ENCODE peak calls at places on chromosome 11, in four cellular contexts. Y, Q, W and X are unnamed samples.

GRCh38 chr11:125886997-125887372 is 483 bp upstream of the HYLS1 start:
- DNase-seq in Y (peak; percentile 47), Q (no peak), W (no peak), X (peak; percentile 47)

GRCh38 chr11:96082002-96082899 is 158.3 kb upstream of the MTMR2 start:
- DNase-seq in Y (no peak), Q (no peak), W (no peak), X (no peak)

GRCh38 chr11:68036717-68037239 is 2.0 kb upstream of the TCIRG1 start:
- DNase-seq in Y (peak; percentile 64), Q (no peak), W (no peak), X (no peak)

GRCh38 chr11:130121430-130121978 is 38.1 kb upstream of the ST14 start:
- DNase-seq in Y (no peak), Q (no peak), W (peak; percentile 79), X (peak; percentile 52)

GRCh38 chr11:62508336-62509058 is 38.1 kb downstream of the AHNAK start:
- DNase-seq in Y (peak; percentile 75), Q (peak; percentile 88), W (peak; percentile 49), X (peak; percentile 64)

GRCh38 chr11:132872223-132872622 is 660.1 kb downstream of the OPCML start:
- DNase-seq in Y (no peak), Q (no peak), W (no peak), X (no peak)

GRCh38 chr11:24386551-24387404 is 110.1 kb upstream of the LUZP2 start:
- DNase-seq in Y (no peak), Q (peak; percentile 56), W (peak; percentile 69), X (peak; percentile 41)

GRCh38 chr11:27699242-27699925 is 871 bp downstream of the BDNF start:
- DNase-seq in Y (no peak), Q (peak; percentile 47), W (peak; percentile 59), X (peak; percentile 23)

GRCh38 chr11:106281455-106282173 is 204.2 kb downstream of the AASDHPPT start:
- DNase-seq in Y (no peak), Q (no peak), W (peak; percentile 51), X (peak; percentile 99)

GRCh38 chr11:102622258-102622657 is 2.9 kb downstream of the MMP20 start:
- DNase-seq in Y (no peak), Q (no peak), W (no peak), X (no peak)

GRCh38 chr11:16609769-16610168 is 128.7 kb upstream of the C11orf58 start:
- DNase-seq in Y (no peak), Q (no peak), W (no peak), X (no peak)

GRCh38 chr11:108697872-108698473 is 33.1 kb downstream of the DDX10 start:
- DNase-seq in Y (peak; percentile 23), Q (peak; percentile 79), W (peak; percentile 86), X (peak; percentile 79)

GRCh38 chr11:94910779-94911178 is 62.6 kb downstream of the CWC15 start:
- DNase-seq in Y (no peak), Q (no peak), W (peak; percentile 61), X (no peak)

GRCh38 chr11:123519055-123519796 is 89.2 kb downstream of the GRAMD1B start:
- DNase-seq in Y (no peak), Q (no peak), W (no peak), X (peak; percentile 45)

GRCh38 chr11:111540114-111540920 is at the start of gene LAYN:
- DNase-seq in Y (peak; percentile 56), Q (peak; percentile 55), W (no peak), X (no peak)

GRCh38 chr11:34536056-34536455 is 22.5 kb upstream of the ELF5 start:
- DNase-seq in Y (no peak), Q (no peak), W (no peak), X (no peak)

GRCh38 chr11:40713083-40713482 is 746.4 kb downstream of the LRRC4C start:
- DNase-seq in Y (no peak), Q (no peak), W (no peak), X (no peak)

GRCh38 chr11:6862961-6863360 is at the start of gene OR10A2:
- DNase-seq in Y (no peak), Q (peak; percentile 13), W (no peak), X (peak; percentile 10)

GRCh38 chr11:1072821-1073231 is 1.8 kb upstream of the MUC2 start:
- DNase-seq in Y (no peak), Q (no peak), W (no peak), X (no peak)

GRCh38 chr11:115759622-115760527 is 255.7 kb upstream of the CADM1 start:
- DNase-seq in Y (peak; percentile 27), Q (peak; percentile 50), W (peak; percentile 19), X (no peak)

GRCh38 chr11:132312161-132312560 is 941.7 kb downstream of the NTM start:
- DNase-seq in Y (no peak), Q (no peak), W (peak; percentile 34), X (peak; percentile 84)

GRCh38 chr11:93655581-93656255 is 5.8 kb upstream of the CEP295 start:
- DNase-seq in Y (no peak), Q (no peak), W (no peak), X (no peak)

GRCh38 chr11:26028294-26028954 is 303.5 kb upstream of the ANO3 start:
- DNase-seq in Y (no peak), Q (no peak), W (peak; percentile 59), X (peak; percentile 66)

GRCh38 chr11:116963813-116964212 is 126.4 kb upstream of the APOA1 start:
- DNase-seq in Y (no peak), Q (no peak), W (no peak), X (no peak)

GRCh38 chr11:117815262-117815803 is 9.2 kb downstream of the FXYD2 start:
- DNase-seq in Y (no peak), Q (no peak), W (no peak), X (no peak)

GRCh38 chr11:86743223-86744118 is 56.9 kb upstream of the PRSS23 start:
- DNase-seq in Y (peak; percentile 61), Q (peak; percentile 8), W (peak; percentile 97), X (peak; percentile 99)

GRCh38 chr11:94623120-94623735 is 56.1 kb downstream of the PIWIL4 start:
- DNase-seq in Y (no peak), Q (peak; percentile 79), W (peak; percentile 79), X (peak; percentile 89)

GRCh38 chr11:40514124-40514523 is 945.3 kb downstream of the LRRC4C start:
- DNase-seq in Y (no peak), Q (no peak), W (peak; percentile 84), X (peak; percentile 63)

GRCh38 chr11:117479372-117479771 is 151.7 kb downstream of the CEP164 start:
- DNase-seq in Y (no peak), Q (no peak), W (no peak), X (no peak)

GRCh38 chr11:34149274-34149673 is 43.8 kb downstream of the NAT10 start:
- DNase-seq in Y (no peak), Q (no peak), W (no peak), X (no peak)

DNA sequence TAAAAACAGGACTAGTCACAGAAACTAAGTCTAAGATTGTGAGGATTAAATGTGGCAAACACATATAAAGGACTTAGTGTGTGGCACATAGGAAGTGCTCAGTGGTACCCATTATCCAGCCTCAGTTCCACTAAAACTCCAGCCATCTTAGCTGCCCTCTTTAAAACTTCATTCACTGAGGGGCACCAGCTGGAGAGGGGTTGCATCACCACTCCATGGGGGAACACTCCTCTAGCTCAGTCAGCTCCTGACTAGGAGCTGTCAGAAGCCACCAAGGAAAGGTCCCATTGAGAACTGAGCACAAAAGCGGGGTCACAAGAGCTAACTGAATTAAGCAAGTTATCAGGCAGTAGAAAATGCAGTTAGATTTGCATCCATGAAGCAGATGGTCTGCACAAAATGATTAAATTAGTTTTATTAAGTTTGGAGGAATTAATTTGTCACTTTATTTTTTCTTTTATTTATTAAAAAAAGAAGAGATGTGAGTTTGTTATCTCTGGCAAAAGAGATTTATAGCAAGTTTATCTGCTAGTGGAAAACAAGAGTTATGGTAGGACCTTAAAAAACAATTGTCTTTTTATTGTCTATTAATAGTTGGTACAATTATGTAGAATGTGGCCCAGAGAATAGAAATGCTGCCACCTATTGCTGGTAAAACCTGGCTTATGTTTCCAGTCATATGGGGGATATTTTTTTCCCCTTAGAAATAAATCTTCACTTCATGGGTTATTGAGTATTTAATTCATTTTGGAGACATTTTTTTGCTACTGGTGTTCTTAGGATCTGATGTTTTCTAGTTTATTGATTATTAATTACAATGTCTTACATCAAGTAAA is 95.7 kb downstream of the NAV2 start:
- DNase-seq in Y (no peak), Q (no peak), W (no peak), X (no peak)
- TF ChIP-seq CTCF in Y (peak; percentile 14), Q (peak; percentile 26), W (peak; percentile 26), X (no peak)

DNA sequence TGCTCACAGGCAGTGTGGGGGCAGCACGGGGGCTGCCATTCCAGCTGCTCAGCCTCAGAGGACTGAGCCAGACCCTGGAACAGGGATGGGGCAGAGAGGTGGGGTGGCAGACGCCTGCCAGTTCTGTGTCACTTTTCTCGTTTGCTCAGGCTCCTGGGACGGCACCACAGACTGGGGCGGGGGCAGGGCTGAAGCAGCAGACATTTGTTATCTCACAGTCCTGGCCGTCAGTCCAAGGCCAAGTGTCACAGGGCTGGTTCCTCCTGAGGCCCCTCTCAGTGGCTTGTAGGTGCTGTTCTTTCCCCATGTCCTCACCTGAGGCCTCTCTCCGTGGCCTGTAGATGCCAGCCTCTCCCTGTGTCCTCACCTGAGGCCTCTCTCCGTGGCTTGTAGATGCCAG is 24.7 kb downstream of the TPCN2 start:
- DNase-seq in Y (no peak), Q (peak; percentile 34), W (no peak), X (no peak)
- H3K36me3 ChIP-seq in Y (peaks cover 39% of the 10 kb centered on the region), Q (peaks cover 14% of the 10 kb centered on the region), W (peaks cover 9% of the 10 kb centered on the region), X (peaks cover 1% of the 10 kb centered on the region)

GRCh38 chr11:134139303-134139872 is 70.5 kb downstream of the JAM3 start:
- DNase-seq in Y (no peak), Q (peak; percentile 9), W (no peak), X (no peak)

GRCh38 chr11:134140961-134141490 is 72.2 kb downstream of the JAM3 start:
- DNase-seq in Y (no peak), Q (no peak), W (no peak), X (no peak)

GRCh38 chr11:134142536-134142935 is 73.7 kb downstream of the JAM3 start:
- DNase-seq in Y (no peak), Q (no peak), W (peak; percentile 74), X (no peak)

GRCh38 chr11:134144744-134145143 is 75.9 kb downstream of the JAM3 start:
- DNase-seq in Y (no peak), Q (no peak), W (no peak), X (no peak)

GRCh38 chr11:134139873-134140331 is 71.0 kb downstream of the JAM3 start:
- DNase-seq in Y (peak; percentile 40), Q (peak; percentile 70), W (peak; percentile 89), X (peak; percentile 69)
- TF ChIP-seq CTCF in Y (peak; percentile 90), Q (peak; percentile 89), W (peak; percentile 91), X (peak; percentile 84)

GRCh38 chr11:18745251-18745650 is 19.3 kb upstream of the IGSF22 start:
- DNase-seq in Y (no peak), Q (no peak), W (no peak), X (no peak)

GRCh38 chr11:18743900-18744514 is 18.0 kb upstream of the IGSF22 start:
- DNase-seq in Y (no peak), Q (no peak), W (no peak), X (no peak)

GRCh38 chr11:18741783-18742182 is 15.8 kb upstream of the IGSF22 start:
- DNase-seq in Y (no peak), Q (no peak), W (no peak), X (no peak)

GRCh38 chr11:18739684-18740083 is 13.7 kb upstream of the IGSF22 start:
- DNase-seq in Y (no peak), Q (no peak), W (no peak), X (no peak)

DNA sequence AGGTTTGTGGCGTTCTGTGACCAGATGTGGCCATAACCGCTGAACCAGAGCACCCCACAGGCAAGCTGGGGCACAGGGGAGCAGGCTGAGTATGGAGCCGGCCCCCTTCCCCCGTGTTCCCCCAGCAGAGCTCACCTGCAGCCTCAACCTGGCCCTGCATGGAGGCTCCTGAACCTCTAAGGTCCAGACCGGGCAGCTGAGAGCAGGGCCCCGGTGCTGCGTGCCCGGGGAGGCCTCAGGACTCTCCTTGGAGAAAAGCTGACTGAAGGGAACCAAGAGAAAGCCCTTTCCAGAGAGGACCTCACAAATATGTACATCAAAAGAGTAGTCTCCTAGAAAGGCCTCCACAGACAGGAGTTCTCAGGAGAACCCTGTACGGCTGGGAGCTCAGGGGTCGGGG is 17.4 kb upstream of the IGSF22 start:
- DNase-seq in Y (no peak), Q (no peak), W (no peak), X (no peak)
- H3K36me3 ChIP-seq in Y (no peaks in the 10 kb centered on the region), Q (no peaks in the 10 kb centered on the region), W (no peaks in the 10 kb centered on the region), X (no peaks in the 10 kb centered on the region)